ENCODE peak calls at places on chromosomes 13 and 19, in eight cellular contexts. L is left ventricle myocardium inferior, G is ascending aorta, S is psoas muscle, P is endothelial cell, N is omental fat pad, C is PC-9, K is GM10248. J is an unnamed sample.

GRCh38 chr19:38831142-38831605 is 420 bp downstream of the ECH1 start:
- DNase-seq in L (peak; percentile 76), G (peak; percentile 45), S (peak; percentile 87), P (peak; percentile 24), N (peak; percentile 48), C (peak; percentile 96), K (peak; percentile 74), J (peak; percentile 93)

GRCh38 chr13:112890316-112891131 is 78.5 kb upstream of the MCF2L start:
- DNase-seq in L (no peak), G (no peak), S (peak; percentile 30), P (no peak), N (no peak), C (no peak), K (no peak), J (no peak)

GRCh38 chr13:52969373-52969772 is 59.2 kb upstream of the OLFM4 start:
- DNase-seq in L (no peak), G (no peak), S (no peak), P (no peak), N (no peak), C (no peak), K (no peak), J (no peak)

GRCh38 chr13:30364876-30365275 is 57.4 kb upstream of the UBE2L5 start:
- DNase-seq in L (no peak), G (no peak), S (no peak), P (peak; percentile 30), N (no peak), C (no peak), K (no peak), J (no peak)

GRCh38 chr19:48685583-48685982 is 10.2 kb upstream of the FUT2 start:
- DNase-seq in L (no peak), G (no peak), S (no peak), P (no peak), N (no peak), C (peak; percentile 76), K (peak; percentile 5), J (peak; percentile 55)

GRCh38 chr13:84439108-84439507 is 556.8 kb upstream of the SLITRK1 start:
- DNase-seq in L (no peak), G (no peak), S (no peak), P (no peak), N (no peak), C (no peak), K (no peak), J (no peak)

GRCh38 chr13:102033316-102033715 is 368.5 kb downstream of the FGF14 start:
- DNase-seq in L (no peak), G (no peak), S (no peak), P (no peak), N (no peak), C (no peak), K (no peak), J (no peak)

GRCh38 chr13:99067160-99067985 is 89.5 kb upstream of the DOCK9 start:
- DNase-seq in L (no peak), G (no peak), S (no peak), P (no peak), N (no peak), C (peak; percentile 30), K (no peak), J (no peak)

GRCh38 chr19:868458-869244 is 9.2 kb downstream of the CFD start:
- DNase-seq in L (no peak), G (no peak), S (no peak), P (no peak), N (no peak), C (no peak), K (no peak), J (no peak)

GRCh38 chr13:50344717-50345116 is 329.5 kb downstream of the KCNRG start:
- DNase-seq in L (no peak), G (no peak), S (no peak), P (no peak), N (no peak), C (no peak), K (no peak), J (no peak)

GRCh38 chr13:76993021-76993420 is 1.1 kb downstream of the CLN5 start:
- DNase-seq in L (no peak), G (no peak), S (no peak), P (no peak), N (no peak), C (no peak), K (no peak), J (no peak)

GRCh38 chr13:76993473-76993872 is 1.6 kb downstream of the CLN5 start:
- DNase-seq in L (no peak), G (no peak), S (no peak), P (no peak), N (no peak), C (no peak), K (no peak), J (no peak)

GRCh38 chr13:76991432-76991795 is 467 bp upstream of the CLN5 start:
- DNase-seq in L (no peak), G (peak; percentile 20), S (peak; percentile 67), P (no peak), N (no peak), C (no peak), K (peak; percentile 65), J (no peak)

GRCh38 chr13:76992548-76993001 is 694 bp downstream of the CLN5 start:
- DNase-seq in L (no peak), G (no peak), S (no peak), P (no peak), N (no peak), C (no peak), K (no peak), J (no peak)

GRCh38 chr13:76991796-76992547 is at the start of gene CLN5:
- DNase-seq in L (peak; percentile 94), G (peak; percentile 82), S (peak; percentile 98), P (peak; percentile 77), N (peak; percentile 52), C (peak; percentile 93), K (peak; percentile 97), J (peak; percentile 75)
- TF ChIP-seq CTCF in L (no peak), G (no peak), S (peak; percentile 8), P (no peak), N (no peak), C (no peak), K (no peak), J (no peak)

GRCh38 chr19:47378246-47378645 is 29.1 kb downstream of the DHX34 start:
- DNase-seq in L (no peak), G (no peak), S (no peak), P (no peak), N (no peak), C (no peak), K (no peak), J (no peak)

GRCh38 chr19:47377801-47378200 is 28.7 kb downstream of the DHX34 start:
- DNase-seq in L (no peak), G (no peak), S (no peak), P (no peak), N (no peak), C (no peak), K (no peak), J (no peak)

GRCh38 chr19:47376589-47377144 is 27.6 kb downstream of the DHX34 start:
- DNase-seq in L (no peak), G (no peak), S (no peak), P (no peak), N (no peak), C (no peak), K (no peak), J (no peak)

GRCh38 chr19:47375694-47376588 is 26.8 kb downstream of the DHX34 start:
- DNase-seq in L (no peak), G (no peak), S (no peak), P (no peak), N (no peak), C (no peak), K (no peak), J (no peak)

DNA sequence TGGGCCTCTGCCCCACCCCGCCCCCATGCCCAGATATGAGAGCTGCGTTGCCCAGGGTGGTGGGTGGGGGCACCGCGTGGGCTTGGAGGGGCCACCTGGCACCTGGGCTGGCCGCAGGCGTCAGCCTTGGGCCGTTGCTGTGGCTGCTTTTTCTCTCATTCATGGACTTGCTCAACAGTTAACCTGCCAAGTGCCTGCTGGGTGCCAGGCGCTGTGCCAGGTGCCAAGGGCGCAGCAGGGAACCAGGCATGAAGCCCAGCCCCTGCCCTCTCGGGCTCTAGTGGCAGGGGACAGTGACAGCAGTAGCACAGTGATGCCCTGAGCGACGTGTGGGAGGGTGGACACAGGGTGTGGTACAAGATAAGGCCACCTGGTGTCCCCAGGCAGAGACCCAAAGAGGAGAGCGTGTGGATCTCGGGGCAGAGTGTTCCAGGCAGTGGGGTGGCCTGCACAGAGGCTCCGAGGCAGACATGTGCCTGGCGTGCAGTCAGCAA is 28.1 kb downstream of the DHX34 start:
- DNase-seq in L (peak; percentile 80), G (no peak), S (no peak), P (no peak), N (no peak), C (no peak), K (no peak), J (no peak)
- TF ChIP-seq CTCF in L (peak; percentile 31), G (no peak), S (no peak), P (no peak), N (no peak), C (no peak), K (no peak), J (no peak)

DNA sequence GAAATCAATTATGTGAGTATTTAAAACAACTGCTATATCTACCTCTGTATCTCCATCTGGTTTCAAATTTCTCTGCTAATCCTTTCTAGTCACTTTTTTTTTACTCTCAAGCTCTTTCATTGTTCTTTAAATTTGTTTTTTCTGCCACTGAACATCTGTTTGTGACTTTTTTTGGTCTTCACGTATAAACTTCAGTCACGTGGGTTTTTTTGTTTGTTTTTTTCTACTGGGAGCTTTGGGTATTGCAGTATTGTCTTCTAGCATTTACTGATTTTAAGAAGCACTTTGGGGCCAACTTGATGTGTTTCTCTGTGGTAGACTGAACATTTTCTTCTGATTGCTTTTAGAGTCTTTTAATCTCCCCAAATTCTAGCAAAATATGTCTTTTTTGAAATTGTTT is 262.6 kb upstream of the RXFP2 start:
- DNase-seq in L (no peak), G (no peak), S (no peak), P (no peak), N (no peak), C (no peak), K (no peak), J (no peak)
- TF ChIP-seq CTCF in L (no peak), G (no peak), S (no peak), P (peak; percentile 67), N (no peak), C (no peak), K (no peak), J (no peak)

GRCh38 chr13:68264692-68265091 is 1034.6 kb upstream of the PCDH9 start:
- DNase-seq in L (no peak), G (no peak), S (no peak), P (no peak), N (no peak), C (no peak), K (no peak), J (no peak)
- TF ChIP-seq CTCF in L (no peak), G (no peak), S (no peak), P (no peak), N (no peak), C (no peak), K (no peak), J (no peak)

GRCh38 chr19:45730389-45731288 is at the start of gene FBXO46:
- DNase-seq in L (peak; percentile 96), G (peak; percentile 95), S (peak; percentile 98), P (peak; percentile 93), N (peak; percentile 87), C (peak; percentile 94), K (peak; percentile 96), J (peak; percentile 97)
- TF ChIP-seq CTCF in L (no peak), G (no peak), S (no peak), P (no peak), N (no peak), C (no peak), K (peak; percentile 19), J (no peak)